ENCODE peak calls at places on chromosomes 4 and X, in ten cellular contexts. V, L, E, H, U, M, N, R, W and T are unnamed samples.

GRCh38 chr4:184287697-184288255 is 70.1 kb upstream of the ENPP6 start:
- DNase-seq in V (peak; percentile 29), L (peak; percentile 57), E (peak; percentile 74), H (peak; percentile 21), U (peak; percentile 68), M (peak; percentile 72), N (no peak), R (no peak), W (no peak), T (no peak)

GRCh38 chr4:153112071-153112460 is 92.2 kb upstream of the TRIM2 start:
- DNase-seq in V (no peak), L (no peak), E (peak; percentile 59), H (no peak), U (no peak), M (no peak), N (no peak), R (no peak), W (no peak), T (no peak)

GRCh38 chrX:103276581-103277002 is at the start of gene TCEAL5:
- DNase-seq in V (peak; percentile 22), L (no peak), E (no peak), H (no peak), U (no peak), M (no peak), N (no peak), R (no peak), W (no peak), T (no peak)

GRCh38 chrX:154761977-154762528 is 611 bp upstream of the DKC1 start:
- DNase-seq in V (no peak), L (no peak), E (no peak), H (no peak), U (no peak), M (no peak), N (no peak), R (no peak), W (no peak), T (no peak)

GRCh38 chr4:77269505-77269904 is 112.5 kb downstream of the CCNG2 start:
- DNase-seq in V (no peak), L (no peak), E (no peak), H (no peak), U (no peak), M (no peak), N (no peak), R (no peak), W (no peak), T (no peak)

GRCh38 chrX:136920001-136920400 is 39.5 kb upstream of the RBMX start:
- DNase-seq in V (no peak), L (peak; percentile 35), E (no peak), H (no peak), U (peak; percentile 32), M (no peak), N (no peak), R (no peak), W (no peak), T (no peak)

GRCh38 chrX:23228950-23229448 is 105.7 kb upstream of the PTCHD1 start:
- DNase-seq in V (peak; percentile 6), L (no peak), E (no peak), H (no peak), U (no peak), M (no peak), N (no peak), R (no peak), W (peak; percentile 2), T (no peak)

GRCh38 chrX:85685843-85686242 is 306.4 kb upstream of the POF1B start:
- DNase-seq in V (no peak), L (no peak), E (no peak), H (no peak), U (no peak), M (no peak), N (no peak), R (no peak), W (no peak), T (no peak)

GRCh38 chr4:43242611-43243010 is 350.1 kb downstream of the GRXCR1 start:
- DNase-seq in V (no peak), L (peak; percentile 12), E (no peak), H (no peak), U (peak; percentile 39), M (no peak), N (no peak), R (no peak), W (no peak), T (peak; percentile 16)

GRCh38 chrX:24479924-24480722 is 15.0 kb downstream of the PDK3 start:
- DNase-seq in V (no peak), L (no peak), E (no peak), H (no peak), U (peak; percentile 3), M (no peak), N (no peak), R (no peak), W (peak; percentile 83), T (no peak)

GRCh38 chrX:136386821-136387220 is 86.1 kb downstream of the ADGRG4 start:
- DNase-seq in V (no peak), L (no peak), E (no peak), H (no peak), U (no peak), M (no peak), N (no peak), R (no peak), W (no peak), T (no peak)

GRCh38 chr4:151325320-151326246 is at the start of gene SH3D19:
- DNase-seq in V (peak; percentile 69), L (peak; percentile 64), E (peak; percentile 63), H (no peak), U (peak; percentile 19), M (peak; percentile 87), N (no peak), R (peak; percentile 68), W (no peak), T (no peak)

DNA sequence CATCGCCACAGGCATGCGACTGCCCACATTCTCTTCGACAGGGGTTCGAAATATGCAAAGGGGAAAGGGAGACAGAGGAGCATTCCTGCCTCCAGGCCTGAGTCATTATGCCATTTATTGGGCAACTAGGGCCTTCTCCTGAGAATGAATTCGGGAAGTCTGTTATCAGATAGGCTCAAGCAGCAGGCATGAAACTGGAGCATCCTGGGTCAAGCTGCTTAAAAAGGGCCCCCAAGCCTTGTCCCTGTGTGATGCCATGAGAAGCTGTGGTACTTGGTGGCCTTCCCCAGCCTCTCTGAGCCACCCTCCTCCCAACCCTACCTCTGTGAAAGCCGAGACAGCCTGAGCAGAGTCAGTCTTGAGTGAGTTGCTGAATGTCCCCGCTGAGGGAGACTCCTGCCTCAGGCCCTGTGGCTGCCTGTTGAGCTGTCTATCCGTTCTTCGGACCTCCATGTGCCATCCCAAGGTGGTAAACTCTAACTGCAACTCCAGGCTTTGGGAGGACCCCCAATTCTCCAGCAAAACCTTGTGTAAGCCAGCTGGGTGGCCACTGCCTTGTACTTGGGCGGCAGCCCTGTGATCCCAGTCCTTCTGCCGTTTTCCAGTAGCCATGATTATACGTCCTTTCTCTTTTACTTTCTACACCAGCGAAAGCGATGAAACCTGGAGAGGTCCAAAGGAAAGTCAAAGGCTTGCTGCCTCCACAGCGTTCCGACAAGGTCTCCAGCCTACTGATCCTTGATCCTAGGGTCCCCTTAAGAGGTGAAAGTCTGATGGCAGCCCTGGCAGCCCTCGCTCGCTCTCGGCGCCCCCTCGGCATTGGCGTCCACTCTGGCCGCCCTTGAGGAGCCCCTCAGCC is 37.7 kb downstream of the NBDY start:
- DNase-seq in V (no peak), L (no peak), E (no peak), H (no peak), U (peak; percentile 39), M (no peak), N (no peak), R (no peak), W (no peak), T (no peak)
- H3K4me3 ChIP-seq in V (no peak overlapping the region), L (peak overlapping the region; percentile 21), E (peak overlapping the region; percentile 67), H (no peak overlapping the region), U (peak overlapping the region; percentile 59), M (no peak overlapping the region), N (peak overlapping the region; percentile 34), R (no peak overlapping the region), W (no peak overlapping the region), T (no peak overlapping the region)

GRCh38 chr4:138445098-138445497 is 202.9 kb upstream of the SLC7A11 start:
- DNase-seq in V (no peak), L (peak; percentile 16), E (no peak), H (no peak), U (peak; percentile 12), M (no peak), N (no peak), R (no peak), W (no peak), T (peak; percentile 41)
- TF ChIP-seq CTCF in V (no peak), L (no peak), E (no peak), H (no peak), U (no peak), M (no peak), N (no peak), R (no peak), W (no peak), T (no peak)

GRCh38 chr4:47531241-47531953 is 46.3 kb downstream of the ATP10D start:
- DNase-seq in V (peak; percentile 78), L (peak; percentile 94), E (no peak), H (peak; percentile 47), U (peak; percentile 90), M (peak; percentile 8), N (peak; percentile 79), R (no peak), W (peak; percentile 82), T (peak; percentile 73)

GRCh38 chr4:47532658-47533057 is 47.6 kb downstream of the ATP10D start:
- DNase-seq in V (no peak), L (no peak), E (no peak), H (no peak), U (no peak), M (no peak), N (no peak), R (no peak), W (no peak), T (no peak)

GRCh38 chr4:47533689-47534347 is 48.7 kb downstream of the ATP10D start:
- DNase-seq in V (no peak), L (peak; percentile 29), E (no peak), H (no peak), U (peak; percentile 37), M (no peak), N (no peak), R (no peak), W (no peak), T (no peak)

GRCh38 chr4:47530801-47531200 is 45.7 kb downstream of the ATP10D start:
- DNase-seq in V (no peak), L (no peak), E (no peak), H (no peak), U (no peak), M (no peak), N (no peak), R (no peak), W (no peak), T (no peak)

DNA sequence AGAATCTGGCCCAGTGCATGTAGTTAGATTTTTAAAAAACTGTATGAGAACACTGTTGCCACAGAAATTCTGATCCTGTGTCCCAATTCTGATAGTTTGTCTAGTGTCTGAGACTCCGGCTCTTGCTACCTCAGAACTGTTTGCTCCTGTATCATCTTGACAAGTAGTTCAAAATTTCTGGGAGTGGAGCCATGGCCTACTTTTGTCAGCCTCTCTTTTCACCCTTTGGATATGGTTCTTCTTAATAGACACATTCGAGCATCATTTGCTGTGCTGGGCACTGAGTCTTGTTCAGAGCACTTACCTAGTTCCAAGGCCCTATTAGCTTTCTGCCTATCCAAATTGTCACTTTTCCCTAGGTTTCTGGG is 46.9 kb downstream of the ATP10D start:
- DNase-seq in V (no peak), L (no peak), E (no peak), H (no peak), U (no peak), M (no peak), N (no peak), R (no peak), W (no peak), T (no peak)
- H3K4me3 ChIP-seq in V (no peak overlapping the region), L (no peak overlapping the region), E (no peak overlapping the region), H (no peak overlapping the region), U (no peak overlapping the region), M (no peak overlapping the region), N (no peak overlapping the region), R (no peak overlapping the region), W (no peak overlapping the region), T (no peak overlapping the region)

GRCh38 chrX:38166478-38167083 is 54.1 kb downstream of the SRPX start:
- DNase-seq in V (peak; percentile 51), L (peak; percentile 35), E (no peak), H (no peak), U (peak; percentile 26), M (peak; percentile 53), N (no peak), R (peak; percentile 3), W (peak; percentile 39), T (no peak)
- TF ChIP-seq CTCF in V (peak; percentile 71), L (peak; percentile 34), E (no peak), H (peak; percentile 44), U (peak; percentile 71), M (peak; percentile 62), N (no peak), R (peak; percentile 33), W (peak; percentile 19), T (peak; percentile 6)